ENCODE peak calls at places on chromosomes 5 and 9, in seven cellular contexts. Q, U, P, H, J, G and S are unnamed samples.

GRCh38 chr5:107289030-107289714 is 381.6 kb downstream of the EFNA5 start:
- DNase-seq in J (no peak), G (no peak), U (no peak), H (no peak), Q (no peak), P (no peak), S (peak)

GRCh38 chr5:139759219-139759721 is 36.3 kb upstream of the PSD2 start:
- DNase-seq in Q (no peak), P (peak), U (no peak), G (no peak), H (no peak), J (no peak), S (no peak)

GRCh38 chr5:137737349-137738256 is 1.7 kb upstream of the KLHL3 start:
- DNase-seq in P (peak), H (peak), U (no peak), G (no peak), J (no peak), Q (peak), S (no peak)

GRCh38 chr5:133052317-133053175 is 733 bp downstream of the HSPA4 start:
- DNase-seq in G (peak), H (peak), J (peak), U (peak), Q (peak), P (peak), S (peak)

GRCh38 chr9:20562051-20562450 is 60.2 kb downstream of the MLLT3 start:
- DNase-seq in G (no peak), J (no peak), H (no peak), U (no peak), Q (no peak), P (peak), S (no peak)

GRCh38 chr5:172078726-172079345 is 72.4 kb upstream of the FBXW11 start:
- DNase-seq in Q (peak), J (no peak), G (no peak), U (no peak), H (no peak), P (peak), S (no peak)

GRCh38 chr9:20307662-20308061 is 314.6 kb downstream of the MLLT3 start:
- DNase-seq in H (no peak), J (no peak), G (no peak), P (no peak), U (peak), Q (no peak), S (no peak)

GRCh38 chr9:134626141-134626423 is 15.5 kb upstream of the COL5A1 start:
- DNase-seq in P (no peak), U (no peak), H (no peak), J (no peak), Q (no peak), G (no peak), S (no peak)

GRCh38 chr9:23887781-23888180 is 61.7 kb upstream of the ELAVL2 start:
- DNase-seq in G (no peak), J (no peak), U (no peak), Q (no peak), H (no peak), P (no peak), S (no peak)

GRCh38 chr5:98433673-98434072 is 339.8 kb upstream of the RGMB start:
- DNase-seq in P (peak), U (no peak), G (no peak), H (no peak), Q (no peak), J (no peak), S (no peak)

GRCh38 chr5:180090769-180091546 is 19.4 kb upstream of the RNF130 start:
- DNase-seq in P (peak), J (peak), G (no peak), H (peak), Q (peak), U (peak), S (no peak)

GRCh38 chr9:114406441-114406840 is 18.7 kb upstream of the AKNA start:
- DNase-seq in J (no peak), U (no peak), H (no peak), Q (no peak), P (no peak), G (no peak), S (no peak)

GRCh38 chr5:133404724-133405123 is 207.6 kb downstream of the FSTL4 start:
- DNase-seq in P (peak), U (no peak), G (no peak), J (no peak), H (peak), Q (no peak), S (no peak)

GRCh38 chr9:78601957-78602565 is 305.1 kb downstream of the PSAT1 start:
- DNase-seq in U (peak), P (peak), J (peak), G (peak), Q (peak), H (peak), S (peak)

GRCh38 chr9:38620483-38621433 is at the start of gene ANKRD18A:
- DNase-seq in J (peak), H (peak), U (peak), G (peak), P (peak), Q (peak), S (no peak)

GRCh38 chr5:170273968-170274710 is 23.4 kb downstream of the LCP2 start:
- DNase-seq in U (peak), J (peak), Q (no peak), H (no peak), G (peak), P (no peak), S (no peak)

GRCh38 chr5:75078035-75078434 is 25.7 kb upstream of the GCNT4 start:
- DNase-seq in P (no peak), G (no peak), U (no peak), J (no peak), H (no peak), Q (no peak), S (no peak)

GRCh38 chr5:6383376-6383775 is 5.0 kb upstream of the MED10 start:
- DNase-seq in Q (no peak), G (no peak), J (no peak), P (no peak), H (no peak), U (no peak), S (no peak)

GRCh38 chr5:10442581-10442980 is 902 bp downstream of the ROPN1L start:
- DNase-seq in H (peak), U (no peak), G (no peak), J (no peak), Q (no peak), P (peak), S (no peak)

GRCh38 chr5:74104469-74104868 is 478.5 kb downstream of the ARHGEF28 start:
- DNase-seq in G (no peak), H (no peak), U (no peak), J (no peak), Q (no peak), P (no peak), S (no peak)

GRCh38 chr5:141521244-141521781 is 32.4 kb downstream of the PCDHGC5 start:
- DNase-seq in G (no peak), H (peak), P (peak), J (no peak), Q (peak), U (no peak), S (no peak)

GRCh38 chr5:96750110-96750822 is 57.5 kb downstream of the ERAP1 start:
- DNase-seq in J (no peak), Q (no peak), P (no peak), U (no peak), G (no peak), H (no peak), S (no peak)

GRCh38 chr9:22446589-22446949 is at the start of gene DMRTA1:
- DNase-seq in G (peak), U (peak), J (peak), P (peak), H (peak), Q (peak), S (no peak)